ENCODE peak calls at places on chromosomes 13 and 19, in ten cellular contexts. One of them, this sample, is unnamed.
A peak's percentile ranks its signal among the peaks of the same experiment; 100 is the strongest.

GRCh38 chr13:26255717-26256277 is 1.9 kb downstream of the CDK8 start:
- DNase-seq in CD8-positive, alpha-beta T cell: no peak
- DNase-seq in heart right ventricle: no peak
- DNase-seq in colonic mucosa: no peak
- DNase-seq in ovary: no peak
- DNase-seq in tibial artery: no peak
- DNase-seq in heart left ventricle: no peak
- DNase-seq in right cardiac atrium: no peak
- DNase-seq in cardiac muscle cell: peak; percentile 23
- DNase-seq in SJSA1: no peak
- DNase-seq in this sample: no peak

GRCh38 chr13:62525652-62526051 is 1110.0 kb upstream of the PCDH20 start:
- DNase-seq in CD8-positive, alpha-beta T cell: no peak
- DNase-seq in colonic mucosa: no peak
- DNase-seq in ovary: no peak
- DNase-seq in right cardiac atrium: no peak
- DNase-seq in heart right ventricle: no peak
- DNase-seq in SJSA1: no peak
- DNase-seq in tibial artery: no peak
- DNase-seq in cardiac muscle cell: no peak
- DNase-seq in heart left ventricle: no peak
- DNase-seq in this sample: no peak

GRCh38 chr13:81480634-81481033 is 1139.7 kb upstream of the SPRY2 start:
- DNase-seq in right cardiac atrium: no peak
- DNase-seq in SJSA1: no peak
- DNase-seq in colonic mucosa: no peak
- DNase-seq in tibial artery: no peak
- DNase-seq in heart left ventricle: no peak
- DNase-seq in heart right ventricle: no peak
- DNase-seq in cardiac muscle cell: no peak
- DNase-seq in CD8-positive, alpha-beta T cell: no peak
- DNase-seq in ovary: no peak
- DNase-seq in this sample: no peak

GRCh38 chr13:41985788-41986508 is 25.0 kb upstream of the VWA8 start:
- DNase-seq in CD8-positive, alpha-beta T cell: no peak
- DNase-seq in tibial artery: no peak
- DNase-seq in SJSA1: peak; percentile 79
- DNase-seq in heart left ventricle: no peak
- DNase-seq in colonic mucosa: no peak
- DNase-seq in right cardiac atrium: no peak
- DNase-seq in ovary: no peak
- DNase-seq in heart right ventricle: no peak
- DNase-seq in cardiac muscle cell: no peak
- DNase-seq in this sample: no peak

GRCh38 chr19:30322641-30323320 is 49.4 kb upstream of the ZNF536 start:
- DNase-seq in ovary: no peak
- DNase-seq in CD8-positive, alpha-beta T cell: no peak
- DNase-seq in tibial artery: no peak
- DNase-seq in SJSA1: no peak
- DNase-seq in right cardiac atrium: no peak
- DNase-seq in heart right ventricle: no peak
- DNase-seq in cardiac muscle cell: no peak
- DNase-seq in heart left ventricle: no peak
- DNase-seq in colonic mucosa: no peak
- DNase-seq in this sample: no peak

GRCh38 chr13:107144432-107144831 is 576.5 kb upstream of the ARGLU1 start:
- DNase-seq in SJSA1: no peak
- DNase-seq in heart left ventricle: no peak
- DNase-seq in CD8-positive, alpha-beta T cell: no peak
- DNase-seq in tibial artery: no peak
- DNase-seq in ovary: no peak
- DNase-seq in right cardiac atrium: no peak
- DNase-seq in heart right ventricle: no peak
- DNase-seq in cardiac muscle cell: peak; percentile 22
- DNase-seq in colonic mucosa: no peak
- DNase-seq in this sample: no peak

GRCh38 chr13:101576452-101576851 is 124.0 kb downstream of the ITGBL1 start:
- DNase-seq in heart right ventricle: no peak
- DNase-seq in CD8-positive, alpha-beta T cell: no peak
- DNase-seq in colonic mucosa: no peak
- DNase-seq in SJSA1: peak; percentile 24
- DNase-seq in cardiac muscle cell: no peak
- DNase-seq in heart left ventricle: no peak
- DNase-seq in tibial artery: no peak
- DNase-seq in ovary: no peak
- DNase-seq in right cardiac atrium: no peak
- DNase-seq in this sample: no peak

GRCh38 chr13:81773263-81773662 is 1432.3 kb upstream of the SPRY2 start:
- DNase-seq in colonic mucosa: no peak
- DNase-seq in CD8-positive, alpha-beta T cell: no peak
- DNase-seq in ovary: no peak
- DNase-seq in heart left ventricle: no peak
- DNase-seq in SJSA1: no peak
- DNase-seq in heart right ventricle: no peak
- DNase-seq in tibial artery: no peak
- DNase-seq in right cardiac atrium: no peak
- DNase-seq in cardiac muscle cell: no peak
- DNase-seq in this sample: no peak

GRCh38 chr13:45301263-45301662 is 39.7 kb downstream of the TPT1 start:
- DNase-seq in CD8-positive, alpha-beta T cell: no peak
- DNase-seq in colonic mucosa: no peak
- DNase-seq in heart left ventricle: no peak
- DNase-seq in cardiac muscle cell: no peak
- DNase-seq in tibial artery: no peak
- DNase-seq in heart right ventricle: no peak
- DNase-seq in right cardiac atrium: no peak
- DNase-seq in ovary: no peak
- DNase-seq in SJSA1: no peak
- DNase-seq in this sample: no peak

GRCh38 chr13:34391071-34391470 is 551.0 kb upstream of the NBEA start:
- DNase-seq in cardiac muscle cell: peak; percentile 55
- DNase-seq in tibial artery: no peak
- DNase-seq in ovary: no peak
- DNase-seq in CD8-positive, alpha-beta T cell: no peak
- DNase-seq in colonic mucosa: no peak
- DNase-seq in SJSA1: peak; percentile 42
- DNase-seq in right cardiac atrium: no peak
- DNase-seq in heart right ventricle: no peak
- DNase-seq in heart left ventricle: no peak
- DNase-seq in this sample: no peak

GRCh38 chr19:6802336-6803035 is 30.0 kb downstream of the VAV1 start:
- DNase-seq in ovary: no peak
- DNase-seq in heart left ventricle: peak; percentile 53
- DNase-seq in colonic mucosa: peak; percentile 42
- DNase-seq in heart right ventricle: peak; percentile 29
- DNase-seq in right cardiac atrium: peak; percentile 17
- DNase-seq in cardiac muscle cell: peak; percentile 23
- DNase-seq in SJSA1: no peak
- DNase-seq in tibial artery: peak; percentile 52
- DNase-seq in CD8-positive, alpha-beta T cell: peak; percentile 79
- DNase-seq in this sample: peak; percentile 26

GRCh38 chr13:72507394-72508199 is 219.8 kb downstream of the MZT1 start:
- DNase-seq in cardiac muscle cell: peak; percentile 7
- DNase-seq in ovary: no peak
- DNase-seq in colonic mucosa: no peak
- DNase-seq in right cardiac atrium: no peak
- DNase-seq in tibial artery: no peak
- DNase-seq in CD8-positive, alpha-beta T cell: no peak
- DNase-seq in heart left ventricle: no peak
- DNase-seq in SJSA1: no peak
- DNase-seq in heart right ventricle: no peak
- DNase-seq in this sample: no peak

GRCh38 chr13:101231751-101232428 is 184.4 kb downstream of the NALCN start:
- DNase-seq in tibial artery: no peak
- DNase-seq in heart right ventricle: no peak
- DNase-seq in heart left ventricle: no peak
- DNase-seq in colonic mucosa: no peak
- DNase-seq in right cardiac atrium: no peak
- DNase-seq in cardiac muscle cell: no peak
- DNase-seq in SJSA1: no peak
- DNase-seq in CD8-positive, alpha-beta T cell: no peak
- DNase-seq in ovary: no peak
- DNase-seq in this sample: no peak

GRCh38 chr19:39623946-39624345 is 21.6 kb downstream of the LGALS13 start:
- DNase-seq in ovary: no peak
- DNase-seq in colonic mucosa: no peak
- DNase-seq in tibial artery: no peak
- DNase-seq in cardiac muscle cell: no peak
- DNase-seq in heart left ventricle: no peak
- DNase-seq in CD8-positive, alpha-beta T cell: no peak
- DNase-seq in SJSA1: no peak
- DNase-seq in right cardiac atrium: no peak
- DNase-seq in heart right ventricle: no peak
- DNase-seq in this sample: no peak

GRCh38 chr19:32563761-32564160 is 17.2 kb upstream of the PDCD5 start:
- DNase-seq in right cardiac atrium: no peak
- DNase-seq in heart left ventricle: no peak
- DNase-seq in heart right ventricle: no peak
- DNase-seq in colonic mucosa: no peak
- DNase-seq in CD8-positive, alpha-beta T cell: no peak
- DNase-seq in ovary: no peak
- DNase-seq in SJSA1: no peak
- DNase-seq in tibial artery: no peak
- DNase-seq in cardiac muscle cell: no peak
- DNase-seq in this sample: no peak

GRCh38 chr19:373391-374182 is 29.0 kb upstream of the MIER2 start:
- DNase-seq in SJSA1: no peak
- DNase-seq in cardiac muscle cell: no peak
- DNase-seq in colonic mucosa: no peak
- DNase-seq in right cardiac atrium: no peak
- DNase-seq in CD8-positive, alpha-beta T cell: no peak
- DNase-seq in heart right ventricle: no peak
- DNase-seq in tibial artery: no peak
- DNase-seq in ovary: peak; percentile 29
- DNase-seq in heart left ventricle: no peak
- DNase-seq in this sample: no peak

GRCh38 chr13:37960427-37960826 is 90.9 kb upstream of the TRPC4 start:
- DNase-seq in ovary: no peak
- DNase-seq in SJSA1: no peak
- DNase-seq in tibial artery: no peak
- DNase-seq in right cardiac atrium: no peak
- DNase-seq in colonic mucosa: no peak
- DNase-seq in cardiac muscle cell: peak; percentile 5
- DNase-seq in heart left ventricle: no peak
- DNase-seq in CD8-positive, alpha-beta T cell: no peak
- DNase-seq in heart right ventricle: no peak
- DNase-seq in this sample: no peak

GRCh38 chr13:31374682-31375081 is 174.9 kb downstream of the B3GLCT start:
- DNase-seq in CD8-positive, alpha-beta T cell: no peak
- DNase-seq in cardiac muscle cell: no peak
- DNase-seq in SJSA1: no peak
- DNase-seq in colonic mucosa: no peak
- DNase-seq in heart right ventricle: no peak
- DNase-seq in heart left ventricle: no peak
- DNase-seq in tibial artery: no peak
- DNase-seq in right cardiac atrium: no peak
- DNase-seq in ovary: no peak
- DNase-seq in this sample: no peak

DNA sequence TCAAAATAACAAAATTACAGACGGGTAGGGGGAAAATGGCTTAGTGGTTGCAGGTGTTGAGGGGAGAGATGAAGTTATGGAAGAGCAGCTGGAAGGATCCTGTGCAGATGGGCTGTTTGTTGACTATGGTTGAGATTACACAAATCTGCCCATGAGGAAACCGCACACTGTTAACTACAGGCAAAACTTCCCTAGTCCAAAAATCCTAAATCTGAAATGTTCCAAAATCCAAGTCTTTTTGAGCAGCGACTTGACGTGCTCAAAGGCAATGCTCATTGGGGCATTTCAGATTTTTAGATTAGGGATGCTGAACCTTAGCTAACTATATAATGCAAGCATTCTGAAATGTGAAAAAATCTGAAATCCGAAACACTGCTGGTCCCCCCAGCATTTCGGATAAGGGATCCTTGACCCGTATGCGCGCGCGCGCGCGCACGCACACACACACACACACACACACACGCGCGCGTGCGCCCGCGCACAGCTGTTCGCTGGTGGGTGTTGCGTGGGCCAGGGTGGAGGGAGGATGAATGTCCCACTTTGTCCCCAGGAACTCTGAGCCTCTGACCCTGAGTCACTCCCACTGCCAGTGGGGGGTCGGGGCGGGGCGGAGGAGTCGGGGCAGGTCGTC is 6.8 kb downstream of the F2RL3 start:
- DNase-seq in colonic mucosa: peak; percentile 28
- DNase-seq in right cardiac atrium: no peak
- DNase-seq in ovary: peak; percentile 87
- DNase-seq in tibial artery: no peak
- DNase-seq in cardiac muscle cell: peak; percentile 24
- DNase-seq in SJSA1: peak; percentile 14
- DNase-seq in heart left ventricle: no peak
- DNase-seq in CD8-positive, alpha-beta T cell: no peak
- DNase-seq in heart right ventricle: no peak
- DNase-seq in this sample: no peak
- H3K4me3 ChIP-seq in colonic mucosa: peak overlapping the region; percentile 58
- H3K4me3 ChIP-seq in right cardiac atrium: peak overlapping the region; percentile 42
- H3K4me3 ChIP-seq in ovary: peak overlapping the region; percentile 45
- H3K4me3 ChIP-seq in tibial artery: peak overlapping the region; percentile 83
- H3K4me3 ChIP-seq in cardiac muscle cell: peak overlapping the region; percentile 97
- H3K4me3 ChIP-seq in SJSA1: peak overlapping the region; percentile 46
- H3K4me3 ChIP-seq in heart left ventricle: peak overlapping the region; percentile 75
- H3K4me3 ChIP-seq in CD8-positive, alpha-beta T cell: no peak overlapping the region
- H3K4me3 ChIP-seq in heart right ventricle: peak overlapping the region; percentile 76
- H3K4me3 ChIP-seq in this sample: no peak overlapping the region

GRCh38 chr19:18274776-18275356 is 614 bp upstream of the IQCN start:
- DNase-seq in colonic mucosa: peak; percentile 92
- DNase-seq in CD8-positive, alpha-beta T cell: peak; percentile 35
- DNase-seq in ovary: peak; percentile 95
- DNase-seq in tibial artery: peak; percentile 86
- DNase-seq in right cardiac atrium: peak; percentile 91
- DNase-seq in heart left ventricle: peak; percentile 93
- DNase-seq in heart right ventricle: peak; percentile 88
- DNase-seq in cardiac muscle cell: peak; percentile 90
- DNase-seq in SJSA1: peak; percentile 54
- DNase-seq in this sample: peak; percentile 96
- H3K4me1 ChIP-seq in colonic mucosa: peaks cover 21% of the 10 kb centered on the region
- H3K4me1 ChIP-seq in CD8-positive, alpha-beta T cell: peaks cover 33% of the 10 kb centered on the region
- H3K4me1 ChIP-seq in ovary: peaks cover 13% of the 10 kb centered on the region
- H3K4me1 ChIP-seq in tibial artery: peaks cover 4% of the 10 kb centered on the region
- H3K4me1 ChIP-seq in right cardiac atrium: peaks cover 15% of the 10 kb centered on the region
- H3K4me1 ChIP-seq in heart left ventricle: peaks cover 32% of the 10 kb centered on the region
- H3K4me1 ChIP-seq in heart right ventricle: peaks cover 58% of the 10 kb centered on the region
- H3K4me1 ChIP-seq in cardiac muscle cell: no peaks in the 10 kb centered on the region
- H3K4me1 ChIP-seq in SJSA1: peaks cover 20% of the 10 kb centered on the region
- H3K4me1 ChIP-seq in this sample: peaks cover 47% of the 10 kb centered on the region

GRCh38 chr13:80224468-80224867 is 116.5 kb downstream of the SPRY2 start:
- DNase-seq in heart left ventricle: no peak
- DNase-seq in colonic mucosa: no peak
- DNase-seq in CD8-positive, alpha-beta T cell: no peak
- DNase-seq in ovary: no peak
- DNase-seq in tibial artery: no peak
- DNase-seq in right cardiac atrium: no peak
- DNase-seq in heart right ventricle: no peak
- DNase-seq in cardiac muscle cell: peak; percentile 43
- DNase-seq in SJSA1: no peak
- DNase-seq in this sample: no peak
- H3K9me3 ChIP-seq in heart left ventricle: no peaks in the 10 kb centered on the region
- H3K9me3 ChIP-seq in colonic mucosa: no peaks in the 10 kb centered on the region
- H3K9me3 ChIP-seq in CD8-positive, alpha-beta T cell: no peaks in the 10 kb centered on the region
- H3K9me3 ChIP-seq in ovary: no peaks in the 10 kb centered on the region
- H3K9me3 ChIP-seq in tibial artery: no peaks in the 10 kb centered on the region
- H3K9me3 ChIP-seq in right cardiac atrium: no peaks in the 10 kb centered on the region
- H3K9me3 ChIP-seq in heart right ventricle: no peaks in the 10 kb centered on the region
- H3K9me3 ChIP-seq in cardiac muscle cell: no peaks in the 10 kb centered on the region
- H3K9me3 ChIP-seq in SJSA1: no peaks in the 10 kb centered on the region
- H3K9me3 ChIP-seq in this sample: no peaks in the 10 kb centered on the region

GRCh38 chr19:10227215-10227971 is 3.7 kb downstream of the S1PR2 start:
- DNase-seq in colonic mucosa: no peak
- DNase-seq in heart left ventricle: peak; percentile 47
- DNase-seq in right cardiac atrium: peak; percentile 84
- DNase-seq in heart right ventricle: no peak
- DNase-seq in CD8-positive, alpha-beta T cell: no peak
- DNase-seq in SJSA1: no peak
- DNase-seq in ovary: peak; percentile 68
- DNase-seq in cardiac muscle cell: peak; percentile 38
- DNase-seq in tibial artery: peak; percentile 43
- DNase-seq in this sample: no peak
- H3K4me3 ChIP-seq in colonic mucosa: no peak overlapping the region
- H3K4me3 ChIP-seq in heart left ventricle: peak overlapping the region; percentile 25
- H3K4me3 ChIP-seq in right cardiac atrium: no peak overlapping the region
- H3K4me3 ChIP-seq in heart right ventricle: peak overlapping the region; percentile 23
- H3K4me3 ChIP-seq in CD8-positive, alpha-beta T cell: no peak overlapping the region
- H3K4me3 ChIP-seq in SJSA1: no peak overlapping the region
- H3K4me3 ChIP-seq in ovary: peak overlapping the region; percentile 15
- H3K4me3 ChIP-seq in cardiac muscle cell: no peak overlapping the region
- H3K4me3 ChIP-seq in tibial artery: peak overlapping the region; percentile 9
- H3K4me3 ChIP-seq in this sample: no peak overlapping the region